ENCODE peak calls at places on chromosomes 7 and 10, in ten cellular contexts. D, A, L, F, E, J, S, W, H and G are unnamed samples.

GRCh38 chr7:148921806-148922205 is 37.7 kb upstream of the EZH2 start:
- DNase-seq in D (no peak), F (no peak), S (no peak), J (no peak), H (peak), E (no peak), W (no peak), L (no peak), A (peak), G (no peak)

GRCh38 chr10:67976292-67977245 is 92.1 kb downstream of the SIRT1 start:
- DNase-seq in F (no peak), D (no peak), J (no peak), W (no peak), H (peak), S (no peak), L (peak), A (peak), E (no peak), G (no peak)

GRCh38 chr10:121033371-121033770 is 182.2 kb downstream of the WDR11 start:
- DNase-seq in L (no peak), J (no peak), E (no peak), A (no peak), F (no peak), W (no peak), D (no peak), S (no peak), H (no peak), G (peak)

GRCh38 chr7:126716321-126716720 is 536.4 kb downstream of the GRM8 start:
- DNase-seq in J (no peak), D (no peak), W (no peak), F (no peak), A (no peak), S (no peak), E (no peak), H (no peak), L (no peak), G (no peak)

GRCh38 chr7:8190121-8190895 is 71.7 kb downstream of the ICA1 start:
- DNase-seq in D (no peak), W (peak), A (peak), E (peak), L (peak), F (peak), S (peak), H (no peak), J (peak), G (peak)

GRCh38 chr7:25940086-25940906 is 211.7 kb upstream of the NFE2L3 start:
- DNase-seq in F (no peak), H (no peak), L (no peak), J (no peak), S (no peak), D (no peak), A (no peak), W (no peak), E (no peak), G (no peak)

GRCh38 chr7:37097983-37098382 is 350.7 kb downstream of the ELMO1 start:
- DNase-seq in L (no peak), J (no peak), S (no peak), F (no peak), W (no peak), A (no peak), H (no peak), E (no peak), D (no peak), G (no peak)

GRCh38 chr10:33333260-33334169 is 952 bp downstream of the NRP1 start:
- DNase-seq in D (no peak), S (peak), A (no peak), J (no peak), H (no peak), F (no peak), E (peak), L (no peak), W (no peak), G (no peak)

GRCh38 chr10:34780818-34781380 is 34.2 kb downstream of the PARD3 start:
- DNase-seq in E (no peak), A (no peak), L (no peak), F (no peak), D (no peak), W (peak), H (peak), J (no peak), S (no peak), G (no peak)

GRCh38 chr10:23065549-23065948 is 29.8 kb upstream of the MSRB2 start:
- DNase-seq in J (peak), E (no peak), A (peak), S (peak), F (peak), L (peak), W (no peak), H (peak), D (peak), G (peak)

GRCh38 chr10:132489053-132489703 is 48.4 kb upstream of the INPP5A start:
- DNase-seq in D (no peak), A (no peak), S (no peak), F (no peak), W (no peak), J (peak), L (peak), H (no peak), E (no peak), G (peak)

GRCh38 chr7:140417456-140418155 is 13.7 kb downstream of the RAB19 start:
- DNase-seq in F (no peak), D (no peak), L (no peak), A (no peak), E (no peak), W (no peak), J (no peak), H (no peak), S (no peak), G (no peak)

GRCh38 chr10:13765641-13766341 is 179.0 kb downstream of the PRPF18 start:
- DNase-seq in H (no peak), E (no peak), J (no peak), L (no peak), W (no peak), D (peak), F (no peak), S (peak), A (no peak), G (no peak)

GRCh38 chr10:71156436-71156835 is 55.9 kb upstream of the UNC5B start:
- DNase-seq in H (no peak), E (no peak), W (no peak), J (no peak), F (no peak), S (no peak), L (no peak), D (no peak), A (no peak), G (no peak)

GRCh38 chr10:125225051-125225450 is 64.7 kb upstream of the CTBP2 start:
- DNase-seq in A (no peak), F (no peak), H (no peak), D (no peak), J (no peak), W (no peak), L (no peak), S (no peak), E (no peak), G (no peak)

GRCh38 chr10:111077715-111078504 is 1.1 kb downstream of the ADRA2A start:
- DNase-seq in E (no peak), D (no peak), L (no peak), S (peak), J (no peak), H (peak), A (no peak), W (no peak), F (no peak), G (no peak)

GRCh38 chr7:47988496-47989386 is 9.3 kb upstream of the HUS1 start:
- DNase-seq in J (no peak), S (peak), E (peak), A (no peak), H (no peak), W (no peak), D (no peak), L (no peak), F (no peak), G (no peak)

GRCh38 chr7:44184221-44184873 is 4.9 kb downstream of the GCK start:
- DNase-seq in S (peak), E (no peak), W (no peak), L (peak), F (peak), J (peak), D (peak), H (no peak), A (no peak), G (no peak)

GRCh38 chr7:55533050-55533728 is 39.1 kb downstream of the VOPP1 start:
- DNase-seq in W (no peak), H (no peak), E (peak), S (no peak), F (no peak), L (no peak), D (peak), J (no peak), A (peak), G (no peak)

GRCh38 chr10:31581741-31582323 is 262.8 kb downstream of the ZEB1 start:
- DNase-seq in J (no peak), W (no peak), E (peak), D (no peak), A (peak), H (no peak), L (no peak), F (no peak), S (no peak), G (no peak)

GRCh38 chr10:86644412-86645110 is 9.8 kb upstream of the OPN4 start:
- DNase-seq in H (no peak), W (no peak), L (no peak), J (no peak), S (no peak), F (no peak), A (no peak), D (no peak), E (no peak), G (no peak)

GRCh38 chr10:124318811-124319210 is 99.9 kb downstream of the OAT start:
- DNase-seq in W (no peak), H (no peak), E (no peak), S (no peak), F (no peak), A (no peak), L (no peak), D (no peak), J (no peak), G (no peak)

GRCh38 chr10:11697718-11698527 is 44.3 kb upstream of the ECHDC3 start:
- DNase-seq in W (no peak), E (peak), F (no peak), H (no peak), D (no peak), L (no peak), A (no peak), J (no peak), S (no peak), G (no peak)

GRCh38 chr10:83166344-83166743 is 973.0 kb upstream of the GHITM start:
- DNase-seq in L (no peak), J (no peak), S (no peak), W (peak), F (no peak), E (peak), A (no peak), H (no peak), D (no peak), G (no peak)